ENCODE peak calls at places on chromosomes 5 and 9, in four cellular contexts. V is gastrocnemius medialis, I is psoas muscle, N is upper lobe of right lung. F is an unnamed sample.
A peak's percentile ranks its signal among the peaks of the same experiment; 100 is the strongest.

GRCh38 chr5:104179057-104179456 is 616.5 kb upstream of the NUDT12 start:
- DNase-seq in V (peak; percentile 51), I (no peak), N (no peak), F (peak; percentile 63)

GRCh38 chr5:5886812-5887486 is 464.5 kb downstream of the ICE1 start:
- DNase-seq in V (peak; percentile 15), I (peak; percentile 60), N (peak; percentile 77), F (no peak)

GRCh38 chr5:128074947-128075346 is 8.6 kb upstream of the SLC12A2 start:
- DNase-seq in V (no peak), I (no peak), N (no peak), F (no peak)

GRCh38 chr9:114988962-114989599 is 58.7 kb upstream of the TNFSF8 start:
- DNase-seq in V (no peak), I (no peak), N (no peak), F (no peak)

GRCh38 chr5:146409081-146409671 is 38.0 kb upstream of the TCERG1 start:
- DNase-seq in V (no peak), I (no peak), N (no peak), F (no peak)

GRCh38 chr5:16883801-16884200 is 52.3 kb downstream of the MYO10 start:
- DNase-seq in V (no peak), I (no peak), N (no peak), F (no peak)

GRCh38 chr5:124744170-124744911 is 2.1 kb downstream of the ZNF608 start:
- DNase-seq in V (peak; percentile 64), I (peak; percentile 70), N (peak; percentile 78), F (peak; percentile 76)

GRCh38 chr9:132485454-132485853 is 75.4 kb downstream of the CFAP77 start:
- DNase-seq in V (no peak), I (no peak), N (no peak), F (no peak)

GRCh38 chr5:59760798-59761348 is 132.7 kb downstream of the PDE4D start:
- DNase-seq in V (no peak), I (no peak), N (no peak), F (no peak)

GRCh38 chr5:65086234-65086886 is 317.6 kb downstream of the CWC27 start:
- DNase-seq in V (no peak), I (no peak), N (no peak), F (no peak)

GRCh38 chr9:27460225-27461023 is 63.7 kb upstream of the IFNK start:
- DNase-seq in V (no peak), I (no peak), N (no peak), F (no peak)

GRCh38 chr5:176319827-176320554 is 41.6 kb downstream of the KIAA1191 start:
- DNase-seq in V (no peak), I (no peak), N (no peak), F (no peak)

GRCh38 chr5:134177197-134178171 is 734 bp upstream of the SKP1 start:
- DNase-seq in V (peak; percentile 88), I (peak; percentile 86), N (peak; percentile 68), F (peak; percentile 69)

GRCh38 chr5:174571662-174572397 is 152.6 kb upstream of the MSX2 start:
- DNase-seq in V (peak; percentile 25), I (no peak), N (no peak), F (peak; percentile 83)

GRCh38 chr9:137348781-137349470 is 46.9 kb upstream of the NRARP start:
- DNase-seq in V (no peak), I (no peak), N (no peak), F (no peak)

GRCh38 chr9:15222313-15222712 is 84.7 kb downstream of the TTC39B start:
- DNase-seq in V (no peak), I (no peak), N (no peak), F (no peak)

GRCh38 chr9:77735515-77735914 is 87.4 kb upstream of the GNA14 start:
- DNase-seq in V (no peak), I (no peak), N (no peak), F (no peak)

GRCh38 chr5:109083937-109084336 is 325.8 kb downstream of the PJA2 start:
- DNase-seq in V (no peak), I (no peak), N (no peak), F (no peak)

GRCh38 chr9:127783111-127783621 is 2.7 kb upstream of the CDK9 start:
- DNase-seq in V (no peak), I (peak; percentile 78), N (peak; percentile 83), F (no peak)

GRCh38 chr9:117783828-117784227 is 79.6 kb downstream of the TLR4 start:
- DNase-seq in V (no peak), I (no peak), N (no peak), F (no peak)

GRCh38 chr5:83474170-83474796 is 2.7 kb downstream of the VCAN start:
- DNase-seq in V (peak; percentile 73), I (peak; percentile 90), N (peak; percentile 88), F (peak; percentile 91)

GRCh38 chr9:135101068-135101410 is 13.6 kb downstream of the OLFM1 start:
- DNase-seq in V (no peak), I (no peak), N (no peak), F (no peak)

GRCh38 chr5:155154973-155155372 is 141.4 kb downstream of the KIF4B start:
- DNase-seq in V (no peak), I (no peak), N (no peak), F (no peak)

GRCh38 chr5:96387616-96388015 is 45.4 kb downstream of the PCSK1 start:
- DNase-seq in V (no peak), I (no peak), N (no peak), F (no peak)

GRCh38 chr9:71636143-71636839 is 132.0 kb downstream of the CEMIP2 start:
- DNase-seq in V (no peak), I (no peak), N (no peak), F (no peak)

GRCh38 chr5:139863361-139863760 is 67.8 kb downstream of the PSD2 start:
- DNase-seq in V (peak; percentile 64), I (peak; percentile 85), N (peak; percentile 76), F (peak; percentile 68)

GRCh38 chr9:99919930-99920329 is 13.5 kb downstream of the STX17 start:
- DNase-seq in V (no peak), I (no peak), N (no peak), F (no peak)

GRCh38 chr9:35682083-35682482 is 7.6 kb downstream of the TPM2 start:
- DNase-seq in V (no peak), I (no peak), N (no peak), F (no peak)

GRCh38 chr5:143440448-143441102 is 37.1 kb upstream of the NR3C1 start:
- DNase-seq in V (no peak), I (no peak), N (no peak), F (no peak)

GRCh38 chr9:127450170-127450830 is 906 bp downstream of the RPL12 start:
- DNase-seq in V (peak; percentile 42), I (no peak), N (no peak), F (no peak)

GRCh38 chr9:74942801-74943200 is 9.9 kb downstream of the C9orf40 start:
- DNase-seq in V (no peak), I (no peak), N (no peak), F (no peak)

GRCh38 chr5:111741270-111741669 is 15.7 kb downstream of the NREP start:
- DNase-seq in V (no peak), I (no peak), N (no peak), F (no peak)

GRCh38 chr5:143573568-143574170 is 170.2 kb upstream of the NR3C1 start:
- DNase-seq in V (no peak), I (no peak), N (no peak), F (no peak)

GRCh38 chr9:107737987-107738743 is 248.6 kb upstream of the KLF4 start:
- DNase-seq in V (peak; percentile 59), I (peak; percentile 88), N (peak; percentile 71), F (peak; percentile 91)

GRCh38 chr5:172733179-172733973 is 37.6 kb downstream of the DUSP1 start:
- DNase-seq in V (peak; percentile 80), I (peak; percentile 89), N (peak; percentile 84), F (peak; percentile 97)

GRCh38 chr9:21326526-21327139 is 8.6 kb downstream of the KLHL9 start:
- DNase-seq in V (no peak), I (no peak), N (no peak), F (no peak)

DNA sequence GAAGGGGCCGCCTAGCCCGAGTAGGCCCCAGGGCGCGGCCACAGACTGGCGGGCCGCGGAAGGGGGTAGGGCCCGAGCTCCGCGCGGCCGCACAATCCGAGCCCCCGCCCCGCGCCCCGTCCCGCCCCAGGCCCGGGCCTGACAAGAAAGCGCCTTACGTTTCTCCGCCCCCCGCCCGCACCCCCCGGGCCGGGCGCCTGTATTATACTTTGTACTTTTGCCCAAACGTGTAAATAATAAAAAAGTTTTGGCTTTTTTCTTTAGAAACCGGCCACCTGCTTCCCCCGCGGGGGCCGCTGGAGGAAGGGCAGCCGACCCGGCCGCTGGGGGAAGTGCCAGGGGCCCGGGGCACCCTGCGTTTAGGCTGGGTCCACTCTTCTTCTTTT is 2.6 kb downstream of the TLX3 start:
- DNase-seq in V (no peak), I (no peak), N (peak; percentile 57), F (no peak)
- H3K9me3 ChIP-seq in V (no peaks in the 10 kb centered on the region), I (no peaks in the 10 kb centered on the region), N (no peaks in the 10 kb centered on the region), F (no peaks in the 10 kb centered on the region)

GRCh38 chr5:2417301-2417700 is 334.2 kb downstream of the IRX2 start:
- DNase-seq in V (no peak), I (no peak), N (no peak), F (no peak)

GRCh38 chr5:2410451-2410850 is 341.0 kb downstream of the IRX2 start:
- DNase-seq in V (no peak), I (no peak), N (no peak), F (no peak)

DNA sequence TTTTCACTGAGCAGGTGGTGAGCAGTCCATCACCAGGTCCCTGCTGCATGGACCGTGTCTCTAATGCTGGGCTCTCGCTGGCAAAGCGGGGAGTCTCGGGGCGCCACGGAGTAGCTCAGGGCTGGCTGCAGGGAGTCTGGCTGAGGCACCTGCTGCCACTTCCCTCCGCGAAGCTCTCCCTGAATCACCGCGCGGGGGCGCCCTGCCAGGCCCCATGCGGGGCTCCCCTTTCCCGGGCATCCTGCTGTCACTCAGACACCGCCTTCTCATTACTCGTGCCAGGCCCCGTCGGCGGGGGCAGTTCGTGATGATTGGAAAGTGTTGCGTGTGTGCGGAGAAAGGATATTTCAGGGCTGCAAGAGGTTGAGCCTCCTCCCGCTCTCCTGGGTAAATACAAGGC is 335.8 kb downstream of the IRX2 start:
- DNase-seq in V (no peak), I (no peak), N (no peak), F (no peak)
- TF ChIP-seq CTCF in V (no peak), I (no peak), N (no peak), F (no peak)

DNA sequence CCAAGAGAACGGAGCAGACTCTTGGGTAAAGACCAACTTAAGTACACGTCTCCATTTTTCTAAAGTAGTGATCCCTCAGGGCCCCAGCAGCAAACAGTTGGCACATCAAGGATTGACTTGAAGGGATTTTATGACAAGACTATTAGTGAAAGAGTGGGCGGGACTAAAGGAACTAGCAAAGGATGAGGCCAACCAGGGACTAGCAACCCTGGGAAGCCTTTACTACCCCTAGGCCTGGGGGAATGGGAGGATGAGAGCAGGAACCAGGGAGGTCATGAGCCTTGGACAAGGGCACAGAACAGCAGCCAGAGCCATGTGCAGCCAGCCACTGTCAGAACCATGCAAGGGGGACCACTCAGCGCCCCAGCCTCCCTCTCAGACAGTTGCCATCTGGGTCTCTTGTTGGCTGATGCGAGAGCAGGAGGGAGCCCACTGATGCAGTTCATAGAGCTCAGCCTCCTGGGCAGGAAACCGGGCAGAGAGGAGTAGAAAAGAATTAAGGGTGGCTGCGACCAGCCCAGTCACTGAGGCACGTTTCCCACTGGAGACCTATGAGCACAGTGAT is 28.1 kb downstream of the TGFBI start:
- DNase-seq in V (no peak), I (no peak), N (no peak), F (no peak)
- H3K4me1 ChIP-seq in V (peaks cover 11% of the 10 kb centered on the region), I (no peaks in the 10 kb centered on the region), N (peaks cover 28% of the 10 kb centered on the region), F (peaks cover 29% of the 10 kb centered on the region)

DNA sequence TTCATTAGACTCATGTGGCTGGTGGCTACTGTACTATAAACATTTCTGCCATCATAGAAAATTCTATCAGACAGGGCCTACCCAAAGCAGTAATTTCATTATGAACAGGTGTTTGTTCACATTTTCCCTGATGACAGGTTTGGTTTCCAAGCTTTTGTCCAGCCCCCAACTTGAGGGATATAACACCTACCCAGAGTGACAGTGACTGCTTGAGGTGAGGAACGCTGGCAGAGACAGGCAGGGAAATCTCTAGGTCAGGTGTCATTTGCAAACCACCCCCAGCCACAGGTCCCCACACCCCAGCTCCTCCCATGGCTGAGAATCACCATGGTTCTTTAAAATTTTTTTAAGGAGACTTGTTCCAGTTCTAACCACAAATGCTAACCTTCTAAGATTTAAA is 25.5 kb downstream of the GOLM1 start:
- DNase-seq in V (no peak), I (no peak), N (no peak), F (no peak)
- H3K9me3 ChIP-seq in V (no peaks in the 10 kb centered on the region), I (no peaks in the 10 kb centered on the region), N (no peaks in the 10 kb centered on the region), F (no peaks in the 10 kb centered on the region)

F was measured in right atrium auricular region.